ENCODE peak calls at places on chromosomes 11 and 22, in five cellular contexts. T is nephron progenitor cell, O is AG09319, V is HFF-Myc, Y is colonic mucosa. J is an unnamed sample.
A peak's percentile ranks its signal among the peaks of the same experiment; 100 is the strongest.

GRCh38 chr11:47014097-47014496 is 77.5 kb downstream of the CSTPP1 start:
- DNase-seq in T (no peak), O (no peak), V (no peak), Y (no peak), J (no peak)

GRCh38 chr11:40280161-40281054 is 1179.0 kb downstream of the LRRC4C start:
- DNase-seq in T (no peak), O (no peak), V (no peak), Y (no peak), J (no peak)

GRCh38 chr11:108609681-108610080 is 16.1 kb upstream of the EXPH5 start:
- DNase-seq in T (no peak), O (no peak), V (no peak), Y (no peak), J (no peak)

GRCh38 chr11:18310800-18311340 is 11.1 kb downstream of the HPS5 start:
- DNase-seq in T (no peak), O (peak; percentile 11), V (no peak), Y (no peak), J (no peak)

GRCh38 chr11:114386545-114386944 is 13.8 kb downstream of the C11orf71 start:
- DNase-seq in T (no peak), O (no peak), V (no peak), Y (no peak), J (no peak)

GRCh38 chr22:27844656-27845602 is 43.4 kb upstream of the MN1 start:
- DNase-seq in T (no peak), O (no peak), V (no peak), Y (no peak), J (no peak)

GRCh38 chr11:93054279-93054678 is 84.8 kb downstream of the MTNR1B start:
- DNase-seq in T (no peak), O (no peak), V (no peak), Y (no peak), J (no peak)

GRCh38 chr11:111532365-111532709 is 8.2 kb upstream of the LAYN start:
- DNase-seq in T (no peak), O (no peak), V (no peak), Y (no peak), J (no peak)

GRCh38 chr22:48890693-48891554 is 936.7 kb downstream of the BRD1 start:
- DNase-seq in T (no peak), O (no peak), V (no peak), Y (peak; percentile 5), J (peak; percentile 5)

GRCh38 chr11:118152552-118153471 is at the start of gene SCN4B:
- DNase-seq in T (peak; percentile 84), O (no peak), V (no peak), Y (peak; percentile 55), J (no peak)

GRCh38 chr22:45783690-45784089 is 112.1 kb downstream of the ATXN10 start:
- DNase-seq in T (no peak), O (no peak), V (no peak), Y (no peak), J (no peak)

GRCh38 chr11:24593332-24593731 is 96.5 kb downstream of the LUZP2 start:
- DNase-seq in T (no peak), O (no peak), V (no peak), Y (no peak), J (no peak)

GRCh38 chr22:25076281-25076680 is 123.4 kb upstream of the CRYBB3 start:
- DNase-seq in T (no peak), O (no peak), V (no peak), Y (no peak), J (no peak)

GRCh38 chr11:94169930-94170329 is 41.3 kb downstream of the PANX1 start:
- DNase-seq in T (no peak), O (no peak), V (no peak), Y (no peak), J (no peak)

GRCh38 chr11:58919561-58919960 is 19.7 kb upstream of the GLYATL1 start:
- DNase-seq in T (no peak), O (no peak), V (no peak), Y (no peak), J (no peak)

GRCh38 chr11:126410649-126411048 is 55.2 kb downstream of the ST3GAL4 start:
- DNase-seq in T (no peak), O (peak; percentile 14), V (no peak), Y (no peak), J (no peak)

GRCh38 chr22:35102663-35103062 is 36.7 kb downstream of the ISX start:
- DNase-seq in T (peak; percentile 51), O (no peak), V (no peak), Y (peak; percentile 74), J (peak; percentile 81)

GRCh38 chr11:9461760-9462134 is 935 bp downstream of the ZNF143 start:
- DNase-seq in T (no peak), O (no peak), V (no peak), Y (no peak), J (no peak)

GRCh38 chr11:127986073-127986472 is 601.3 kb downstream of the ETS1 start:
- DNase-seq in T (no peak), O (no peak), V (no peak), Y (no peak), J (no peak)

GRCh38 chr11:75270896-75271415 is 30.4 kb downstream of the TPBGL start:
- DNase-seq in T (no peak), O (no peak), V (no peak), Y (no peak), J (peak; percentile 42)

GRCh38 chr11:61718613-61719302 is 33.7 kb upstream of the MYRF start:
- DNase-seq in T (peak; percentile 74), O (peak; percentile 27), V (peak; percentile 38), Y (no peak), J (no peak)

GRCh38 chr11:330307-330693 is 9.6 kb upstream of the IFITM3 start:
- DNase-seq in T (no peak), O (no peak), V (no peak), Y (no peak), J (no peak)

GRCh38 chr11:41379084-41379483 is 80.4 kb downstream of the LRRC4C start:
- DNase-seq in T (no peak), O (no peak), V (no peak), Y (no peak), J (no peak)

GRCh38 chr11:60265373-60266214 is 14.9 kb upstream of the MS4A4A start:
- DNase-seq in T (peak; percentile 32), O (no peak), V (peak; percentile 2), Y (peak; percentile 34), J (no peak)

GRCh38 chr11:132643239-132643638 is 889.1 kb downstream of the OPCML start:
- DNase-seq in T (no peak), O (no peak), V (no peak), Y (no peak), J (no peak)

GRCh38 chr22:29149841-29150555 is 55.7 kb upstream of the EMID1 start:
- DNase-seq in T (no peak), O (no peak), V (no peak), Y (no peak), J (peak; percentile 44)

GRCh38 chr22:25172153-25172552 is 27.5 kb upstream of the CRYBB3 start:
- DNase-seq in T (no peak), O (no peak), V (no peak), Y (peak; percentile 40), J (no peak)

GRCh38 chr11:84720706-84721402 is 906.3 kb downstream of the DLG2 start:
- DNase-seq in T (peak; percentile 47), O (no peak), V (no peak), Y (peak; percentile 29), J (no peak)

GRCh38 chr11:95503047-95503446 is 272.0 kb upstream of the SESN3 start:
- DNase-seq in T (no peak), O (no peak), V (no peak), Y (no peak), J (no peak)

GRCh38 chr11:30917859-30918478 is 331.8 kb upstream of the MPPED2 start:
- DNase-seq in T (peak; percentile 27), O (no peak), V (peak; percentile 17), Y (no peak), J (no peak)

J was measured in Peyer's patch.